ENCODE peak calls at places on chromosomes 6 and 20, in four cellular contexts. One of them, this sample, is unnamed.

GRCh38 chr6:10305740-10306423 is 109.0 kb downstream of the TFAP2A start:
- DNase-seq in colonic mucosa: no peak
- DNase-seq in NCI-H2081: no peak
- DNase-seq in HEK293T: no peak
- DNase-seq in this sample: no peak

GRCh38 chr6:74871757-74872156 is 334.1 kb downstream of the COL12A1 start:
- DNase-seq in colonic mucosa: no peak
- DNase-seq in NCI-H2081: no peak
- DNase-seq in HEK293T: no peak
- DNase-seq in this sample: no peak

GRCh38 chr6:27568226-27568889 is 95.5 kb upstream of the ZNF184 start:
- DNase-seq in colonic mucosa: no peak
- DNase-seq in NCI-H2081: no peak
- DNase-seq in HEK293T: no peak
- DNase-seq in this sample: no peak

GRCh38 chr20:11797161-11797560 is 120.5 kb upstream of the BTBD3 start:
- DNase-seq in colonic mucosa: no peak
- DNase-seq in NCI-H2081: no peak
- DNase-seq in HEK293T: no peak
- DNase-seq in this sample: no peak

GRCh38 chr6:6699741-6700367 is 111.3 kb downstream of the LY86 start:
- DNase-seq in colonic mucosa: peak; percentile 96
- DNase-seq in NCI-H2081: peak; percentile 75
- DNase-seq in HEK293T: no peak
- DNase-seq in this sample: no peak

GRCh38 chr6:90088009-90088408 is 193.7 kb downstream of the GJA10 start:
- DNase-seq in colonic mucosa: no peak
- DNase-seq in NCI-H2081: no peak
- DNase-seq in HEK293T: no peak
- DNase-seq in this sample: no peak

GRCh38 chr6:110999634-111000270 is 17.9 kb downstream of the RPF2 start:
- DNase-seq in colonic mucosa: no peak
- DNase-seq in NCI-H2081: no peak
- DNase-seq in HEK293T: no peak
- DNase-seq in this sample: no peak

GRCh38 chr6:128492386-128492785 is 28.0 kb downstream of the PTPRK start:
- DNase-seq in colonic mucosa: no peak
- DNase-seq in NCI-H2081: no peak
- DNase-seq in HEK293T: no peak
- DNase-seq in this sample: no peak

GRCh38 chr20:52845044-52845443 is 127.1 kb upstream of the TSHZ2 start:
- DNase-seq in colonic mucosa: no peak
- DNase-seq in NCI-H2081: no peak
- DNase-seq in HEK293T: no peak
- DNase-seq in this sample: no peak

GRCh38 chr20:5369622-5370021 is 52.9 kb upstream of the PROKR2 start:
- DNase-seq in colonic mucosa: no peak
- DNase-seq in NCI-H2081: no peak
- DNase-seq in HEK293T: no peak
- DNase-seq in this sample: no peak

This sample was measured in neural crest cell.